ENCODE peak calls at places on chromosomes 12 and 14, in five cellular contexts. One of them, this sample, is unnamed.

GRCh38 chr12:30691122-30691879 is 4.4 kb downstream of the IPO8 start:
- DNase-seq in NCI-H1048: no peak
- DNase-seq in cerebellum: no peak
- DNase-seq in caudate nucleus: no peak
- DNase-seq in AG09319: peak
- DNase-seq in this sample: no peak

GRCh38 chr12:21773263-21773741 is 1.2 kb downstream of the KCNJ8 start:
- DNase-seq in NCI-H1048: no peak
- DNase-seq in cerebellum: no peak
- DNase-seq in caudate nucleus: no peak
- DNase-seq in AG09319: no peak
- DNase-seq in this sample: no peak

GRCh38 chr12:97005612-97006011 is 98.6 kb downstream of the NEDD1 start:
- DNase-seq in NCI-H1048: no peak
- DNase-seq in cerebellum: no peak
- DNase-seq in caudate nucleus: no peak
- DNase-seq in AG09319: no peak
- DNase-seq in this sample: no peak

GRCh38 chr12:53954694-53955035 is at the start of gene HOXC12:
- DNase-seq in NCI-H1048: no peak
- DNase-seq in cerebellum: no peak
- DNase-seq in caudate nucleus: no peak
- DNase-seq in AG09319: no peak
- DNase-seq in this sample: no peak

GRCh38 chr12:49633703-49634311 is 10.4 kb downstream of the PRPF40B start:
- DNase-seq in NCI-H1048: no peak
- DNase-seq in cerebellum: no peak
- DNase-seq in caudate nucleus: no peak
- DNase-seq in AG09319: no peak
- DNase-seq in this sample: no peak

GRCh38 chr12:128983371-128983770 is 130.1 kb downstream of the GLT1D1 start:
- DNase-seq in NCI-H1048: no peak
- DNase-seq in cerebellum: no peak
- DNase-seq in caudate nucleus: no peak
- DNase-seq in AG09319: no peak
- DNase-seq in this sample: no peak

GRCh38 chr12:130712346-130713065 is 3.6 kb downstream of the RIMBP2 start:
- DNase-seq in NCI-H1048: no peak
- DNase-seq in cerebellum: no peak
- DNase-seq in caudate nucleus: no peak
- DNase-seq in AG09319: no peak
- DNase-seq in this sample: no peak

GRCh38 chr12:25071366-25071765 is 122.5 kb upstream of the BCAT1 start:
- DNase-seq in NCI-H1048: no peak
- DNase-seq in cerebellum: no peak
- DNase-seq in caudate nucleus: no peak
- DNase-seq in AG09319: no peak
- DNase-seq in this sample: no peak

GRCh38 chr12:62711626-62712305 is 223.2 kb downstream of the PPM1H start:
- DNase-seq in NCI-H1048: no peak
- DNase-seq in cerebellum: no peak
- DNase-seq in caudate nucleus: no peak
- DNase-seq in AG09319: no peak
- DNase-seq in this sample: no peak

GRCh38 chr14:85063747-85064146 is 466.2 kb upstream of the FLRT2 start:
- DNase-seq in NCI-H1048: no peak
- DNase-seq in cerebellum: no peak
- DNase-seq in caudate nucleus: no peak
- DNase-seq in AG09319: no peak
- DNase-seq in this sample: no peak

GRCh38 chr12:29700761-29701481 is 82.8 kb downstream of the TMTC1 start:
- DNase-seq in NCI-H1048: no peak
- DNase-seq in cerebellum: no peak
- DNase-seq in caudate nucleus: no peak
- DNase-seq in AG09319: no peak
- DNase-seq in this sample: no peak

GRCh38 chr12:110694330-110694891 is 5.5 kb upstream of the HVCN1 start:
- DNase-seq in NCI-H1048: no peak
- DNase-seq in cerebellum: no peak
- DNase-seq in caudate nucleus: no peak
- DNase-seq in AG09319: no peak
- DNase-seq in this sample: no peak

GRCh38 chr12:109464642-109465351 is 12.3 kb downstream of the KCTD10 start:
- DNase-seq in NCI-H1048: no peak
- DNase-seq in cerebellum: no peak
- DNase-seq in caudate nucleus: no peak
- DNase-seq in AG09319: no peak
- DNase-seq in this sample: no peak